ENCODE peak calls at places on chromosome 1, in six cellular contexts. One of them, this sample, is unnamed.

GRCh38 chr1:110339427-110340206 is 440 bp downstream of the RBM15 start:
- DNase-seq in cardiac fibroblast: peak; percentile 54
- DNase-seq in activated T-cell treated with anti-CD3 and anti-CD28 coated beads for 1 hour: peak; percentile 39
- DNase-seq in naive thymus-derived CD8-positive, alpha-beta T cell: no peak
- DNase-seq in mesenchymal stem cell: peak; percentile 73
- DNase-seq in GF-D8: no peak
- DNase-seq in this sample: peak; percentile 62

GRCh38 chr1:85850238-85850637 is 142.0 kb upstream of the ZNHIT6 start:
- DNase-seq in cardiac fibroblast: peak; percentile 87
- DNase-seq in activated T-cell treated with anti-CD3 and anti-CD28 coated beads for 1 hour: no peak
- DNase-seq in naive thymus-derived CD8-positive, alpha-beta T cell: no peak
- DNase-seq in mesenchymal stem cell: peak; percentile 92
- DNase-seq in GF-D8: no peak
- DNase-seq in this sample: peak; percentile 95

GRCh38 chr1:10979483-10979920 is 33.0 kb upstream of the TARDBP start:
- DNase-seq in cardiac fibroblast: peak; percentile 72
- DNase-seq in activated T-cell treated with anti-CD3 and anti-CD28 coated beads for 1 hour: no peak
- DNase-seq in naive thymus-derived CD8-positive, alpha-beta T cell: no peak
- DNase-seq in mesenchymal stem cell: no peak
- DNase-seq in GF-D8: no peak
- DNase-seq in this sample: no peak

GRCh38 chr1:178189814-178190213 is 95.9 kb downstream of the RASAL2 start:
- DNase-seq in cardiac fibroblast: peak; percentile 41
- DNase-seq in activated T-cell treated with anti-CD3 and anti-CD28 coated beads for 1 hour: no peak
- DNase-seq in naive thymus-derived CD8-positive, alpha-beta T cell: no peak
- DNase-seq in mesenchymal stem cell: peak; percentile 42
- DNase-seq in GF-D8: no peak
- DNase-seq in this sample: peak; percentile 63

GRCh38 chr1:151134396-151134795 is 12.0 kb downstream of the SEMA6C start:
- DNase-seq in cardiac fibroblast: no peak
- DNase-seq in activated T-cell treated with anti-CD3 and anti-CD28 coated beads for 1 hour: no peak
- DNase-seq in naive thymus-derived CD8-positive, alpha-beta T cell: no peak
- DNase-seq in mesenchymal stem cell: no peak
- DNase-seq in GF-D8: no peak
- DNase-seq in this sample: no peak

GRCh38 chr1:203911806-203912205 is 50.4 kb downstream of the SNRPE start:
- DNase-seq in cardiac fibroblast: peak; percentile 33
- DNase-seq in activated T-cell treated with anti-CD3 and anti-CD28 coated beads for 1 hour: no peak
- DNase-seq in naive thymus-derived CD8-positive, alpha-beta T cell: no peak
- DNase-seq in mesenchymal stem cell: no peak
- DNase-seq in GF-D8: no peak
- DNase-seq in this sample: peak; percentile 73

GRCh38 chr1:221274373-221274772 is 395.1 kb downstream of the HLX start:
- DNase-seq in cardiac fibroblast: no peak
- DNase-seq in activated T-cell treated with anti-CD3 and anti-CD28 coated beads for 1 hour: no peak
- DNase-seq in naive thymus-derived CD8-positive, alpha-beta T cell: no peak
- DNase-seq in mesenchymal stem cell: no peak
- DNase-seq in GF-D8: no peak
- DNase-seq in this sample: no peak

GRCh38 chr1:41455479-41456271 is 28.8 kb downstream of the EDN2 start:
- DNase-seq in cardiac fibroblast: peak; percentile 46
- DNase-seq in activated T-cell treated with anti-CD3 and anti-CD28 coated beads for 1 hour: no peak
- DNase-seq in naive thymus-derived CD8-positive, alpha-beta T cell: no peak
- DNase-seq in mesenchymal stem cell: peak; percentile 40
- DNase-seq in GF-D8: no peak
- DNase-seq in this sample: peak; percentile 87

GRCh38 chr1:161549652-161550051 is at the start of gene FCGR3A:
- DNase-seq in cardiac fibroblast: no peak
- DNase-seq in activated T-cell treated with anti-CD3 and anti-CD28 coated beads for 1 hour: no peak
- DNase-seq in naive thymus-derived CD8-positive, alpha-beta T cell: no peak
- DNase-seq in mesenchymal stem cell: no peak
- DNase-seq in GF-D8: no peak
- DNase-seq in this sample: no peak

GRCh38 chr1:82515650-82516049 is 714.9 kb downstream of the ADGRL2 start:
- DNase-seq in cardiac fibroblast: no peak
- DNase-seq in activated T-cell treated with anti-CD3 and anti-CD28 coated beads for 1 hour: no peak
- DNase-seq in naive thymus-derived CD8-positive, alpha-beta T cell: no peak
- DNase-seq in mesenchymal stem cell: peak; percentile 62
- DNase-seq in GF-D8: no peak
- DNase-seq in this sample: peak; percentile 9

GRCh38 chr1:28112388-28113311 is 24.2 kb upstream of the EYA3 start:
- DNase-seq in cardiac fibroblast: peak; percentile 25
- DNase-seq in activated T-cell treated with anti-CD3 and anti-CD28 coated beads for 1 hour: no peak
- DNase-seq in naive thymus-derived CD8-positive, alpha-beta T cell: no peak
- DNase-seq in mesenchymal stem cell: peak; percentile 84
- DNase-seq in GF-D8: peak; percentile 54
- DNase-seq in this sample: peak; percentile 76

GRCh38 chr1:116508984-116509980 is 61.5 kb downstream of the CD58 start:
- DNase-seq in cardiac fibroblast: peak; percentile 80
- DNase-seq in activated T-cell treated with anti-CD3 and anti-CD28 coated beads for 1 hour: no peak
- DNase-seq in naive thymus-derived CD8-positive, alpha-beta T cell: no peak
- DNase-seq in mesenchymal stem cell: peak; percentile 20
- DNase-seq in GF-D8: peak; percentile 41
- DNase-seq in this sample: peak; percentile 64

GRCh38 chr1:192539450-192540132 is 36.0 kb upstream of the RGS1 start:
- DNase-seq in cardiac fibroblast: peak; percentile 98
- DNase-seq in activated T-cell treated with anti-CD3 and anti-CD28 coated beads for 1 hour: no peak
- DNase-seq in naive thymus-derived CD8-positive, alpha-beta T cell: peak; percentile 26
- DNase-seq in mesenchymal stem cell: peak; percentile 98
- DNase-seq in GF-D8: no peak
- DNase-seq in this sample: peak; percentile 97

GRCh38 chr1:209045326-209046057 is 538.0 kb upstream of the CAMK1G start:
- DNase-seq in cardiac fibroblast: no peak
- DNase-seq in activated T-cell treated with anti-CD3 and anti-CD28 coated beads for 1 hour: no peak
- DNase-seq in naive thymus-derived CD8-positive, alpha-beta T cell: no peak
- DNase-seq in mesenchymal stem cell: no peak
- DNase-seq in GF-D8: no peak
- DNase-seq in this sample: peak; percentile 7

GRCh38 chr1:234607091-234608025 is 2.6 kb downstream of the IRF2BP2 start:
- DNase-seq in cardiac fibroblast: peak; percentile 65
- DNase-seq in activated T-cell treated with anti-CD3 and anti-CD28 coated beads for 1 hour: no peak
- DNase-seq in naive thymus-derived CD8-positive, alpha-beta T cell: peak; percentile 29
- DNase-seq in mesenchymal stem cell: peak; percentile 77
- DNase-seq in GF-D8: peak; percentile 31
- DNase-seq in this sample: peak; percentile 29

GRCh38 chr1:12595839-12596821 is 21.9 kb downstream of the DHRS3 start:
- DNase-seq in cardiac fibroblast: peak; percentile 98
- DNase-seq in activated T-cell treated with anti-CD3 and anti-CD28 coated beads for 1 hour: no peak
- DNase-seq in naive thymus-derived CD8-positive, alpha-beta T cell: no peak
- DNase-seq in mesenchymal stem cell: peak; percentile 95
- DNase-seq in GF-D8: no peak
- DNase-seq in this sample: peak; percentile 99

GRCh38 chr1:180165509-180166435 is 11.1 kb downstream of the QSOX1 start:
- DNase-seq in cardiac fibroblast: no peak
- DNase-seq in activated T-cell treated with anti-CD3 and anti-CD28 coated beads for 1 hour: no peak
- DNase-seq in naive thymus-derived CD8-positive, alpha-beta T cell: no peak
- DNase-seq in mesenchymal stem cell: no peak
- DNase-seq in GF-D8: no peak
- DNase-seq in this sample: no peak

GRCh38 chr1:172821609-172822274 is 162.8 kb downstream of the FASLG start:
- DNase-seq in cardiac fibroblast: peak; percentile 70
- DNase-seq in activated T-cell treated with anti-CD3 and anti-CD28 coated beads for 1 hour: no peak
- DNase-seq in naive thymus-derived CD8-positive, alpha-beta T cell: no peak
- DNase-seq in mesenchymal stem cell: peak; percentile 87
- DNase-seq in GF-D8: no peak
- DNase-seq in this sample: peak; percentile 96

This sample was measured in amniotic epithelial cell.